ENCODE peak calls at places on chromosomes 7 and 10, in seven cellular contexts. Y is posterior cingulate gyrus; R is CD8-positive, alpha-beta memory T cell; V is transverse colon; M is MCF 10A; Q is HEK293T; P is IMR-90. K is an unnamed sample.

GRCh38 chr7:77569514-77570232 is 32.6 kb downstream of the PTPN12 start:
- DNase-seq in M (no peak), V (no peak), P (peak; percentile 44), Y (no peak), Q (no peak), R (no peak), K (no peak)

GRCh38 chr10:123847686-123848432 is 43.7 kb downstream of the CPXM2 start:
- DNase-seq in P (no peak), V (peak; percentile 40), M (peak; percentile 43), Y (no peak), Q (no peak), R (no peak), K (no peak)

GRCh38 chr7:73703649-73703984 is 15.9 kb downstream of the STX1A start:
- DNase-seq in Y (no peak), R (no peak), Q (no peak), V (no peak), M (no peak), P (no peak), K (no peak)

GRCh38 chr10:80144302-80145131 is 12.0 kb downstream of the PLAC9 start:
- DNase-seq in Q (no peak), P (no peak), Y (no peak), R (peak; percentile 26), V (peak; percentile 73), M (peak; percentile 36), K (no peak)

GRCh38 chr10:3668276-3668960 is 116.6 kb downstream of the KLF6 start:
- DNase-seq in Y (no peak), M (peak; percentile 85), R (peak; percentile 75), P (peak; percentile 84), Q (no peak), V (peak; percentile 52), K (no peak)

GRCh38 chr7:3201937-3202715 is 98.9 kb upstream of the SDK1 start:
- DNase-seq in V (no peak), Q (no peak), Y (no peak), R (no peak), P (no peak), M (no peak), K (peak; percentile 5)

GRCh38 chr10:59901481-59901880 is 4.9 kb downstream of the CCDC6 start:
- DNase-seq in M (no peak), V (no peak), R (no peak), Q (no peak), Y (no peak), P (no peak), K (no peak)

GRCh38 chr7:95824586-95824985 is 52.2 kb downstream of the DYNC1I1 start:
- DNase-seq in Q (no peak), Y (no peak), R (no peak), M (no peak), P (no peak), V (no peak), K (no peak)

GRCh38 chr10:3482200-3482993 is 302.6 kb downstream of the KLF6 start:
- DNase-seq in Y (no peak), R (no peak), M (peak; percentile 96), V (peak; percentile 65), Q (peak; percentile 62), P (peak; percentile 95), K (peak; percentile 83)

GRCh38 chr7:129657363-129657762 is 45.8 kb downstream of the NRF1 start:
- DNase-seq in V (no peak), M (peak; percentile 83), Q (no peak), P (no peak), R (no peak), Y (no peak), K (no peak)

GRCh38 chr10:57627642-57628178 is 640.0 kb downstream of the IPMK start:
- DNase-seq in R (no peak), M (no peak), Q (no peak), V (no peak), Y (no peak), P (no peak), K (no peak)

GRCh38 chr10:22792161-22792560 is 77.8 kb upstream of the PIP4K2A start:
- DNase-seq in P (no peak), R (no peak), Y (no peak), Q (no peak), V (no peak), M (peak; percentile 13), K (no peak)

GRCh38 chr10:48658243-48658888 is 26.3 kb upstream of the WDFY4 start:
- DNase-seq in Y (peak; percentile 78), V (peak; percentile 80), Q (peak; percentile 72), P (peak; percentile 58), M (peak; percentile 79), R (no peak), K (peak; percentile 93)

GRCh38 chr7:156656598-156656997 is 16.0 kb downstream of the RNF32 start:
- DNase-seq in V (no peak), M (no peak), R (no peak), Y (no peak), P (no peak), Q (no peak), K (no peak)

GRCh38 chr7:39240864-39241263 is 263.2 kb downstream of the POU6F2 start:
- DNase-seq in R (no peak), V (no peak), Q (no peak), Y (no peak), M (peak; percentile 22), P (no peak), K (no peak)

GRCh38 chr7:101915000-101915399 is 97.6 kb downstream of the CUX1 start:
- DNase-seq in M (no peak), R (no peak), V (no peak), P (no peak), Q (no peak), Y (peak; percentile 26), K (peak; percentile 72)

GRCh38 chr7:69817835-69818646 is 219.8 kb downstream of the AUTS2 start:
- DNase-seq in P (no peak), Y (no peak), M (no peak), R (no peak), Q (no peak), V (no peak), K (no peak)

GRCh38 chr10:71972746-71973695 is 8.8 kb downstream of the CHST3 start:
- DNase-seq in Q (no peak), V (no peak), R (no peak), P (no peak), M (no peak), Y (no peak), K (no peak)

GRCh38 chr10:101135151-101136006 is 4.3 kb downstream of the TLX1 start:
- DNase-seq in R (no peak), P (no peak), V (no peak), M (no peak), Q (no peak), Y (no peak), K (no peak)

K was measured in adrenal gland.